ENCODE peak calls at places on chromosomes 13 and 19, in ten cellular contexts. N is thoracic aorta; Z is left colon; G is pancreas; M is stimulated activated CD4-positive, alpha-beta T cell treated with anti-CD3 and anti-CD28 coated beads, Interleukin-4, amount 100 ng/mL, for 24 hours; J is astrocyte of the cerebellum; P is type B pancreatic cell; H is KBM-7; A is EH; X is Ammon's horn. F is an unnamed sample.

GRCh38 chr19:17447704-17448189 is 721 bp downstream of the TMEM221 start:
- DNase-seq in N (no peak), Z (no peak), X (no peak), M (no peak), A (no peak), P (no peak), H (peak), G (no peak), J (no peak), F (no peak)

GRCh38 chr13:77565635-77566034 is 30.1 kb downstream of the SCEL start:
- DNase-seq in H (peak), A (peak), J (peak), G (no peak), P (no peak), M (no peak), N (no peak), Z (no peak), X (peak), F (no peak)

GRCh38 chr19:28878862-28879566 is 333.9 kb downstream of the UQCRFS1 start:
- DNase-seq in N (peak), G (peak), X (peak), M (peak), J (peak), H (peak), A (peak), P (no peak), Z (peak), F (no peak)

GRCh38 chr13:80679423-80679822 is 338.5 kb upstream of the SPRY2 start:
- DNase-seq in G (no peak), Z (no peak), X (no peak), P (no peak), A (no peak), N (no peak), M (no peak), H (no peak), J (no peak), F (no peak)

GRCh38 chr13:44810067-44810840 is 179.0 kb downstream of the NUFIP1 start:
- DNase-seq in M (no peak), H (no peak), Z (peak), N (no peak), P (no peak), J (no peak), A (peak), G (no peak), X (peak), F (no peak)

GRCh38 chr13:60765700-60766411 is 368.8 kb downstream of the TDRD3 start:
- DNase-seq in G (no peak), M (no peak), J (peak), X (peak), H (no peak), P (no peak), A (no peak), Z (no peak), N (no peak), F (no peak)

GRCh38 chr13:30832845-30833332 is 73.2 kb upstream of the MEDAG start:
- DNase-seq in H (no peak), P (peak), G (peak), J (no peak), Z (peak), M (peak), N (no peak), A (peak), X (no peak), F (peak)

GRCh38 chr13:95573226-95573625 is 20.7 kb downstream of the CLDN10 start:
- DNase-seq in M (no peak), P (no peak), N (no peak), H (no peak), G (no peak), J (no peak), A (peak), Z (no peak), X (no peak), F (peak)

GRCh38 chr13:26132756-26133155 is 80.9 kb upstream of the SHISA2 start:
- DNase-seq in G (no peak), M (no peak), Z (no peak), X (peak), A (peak), H (peak), N (no peak), J (no peak), P (no peak), F (no peak)

GRCh38 chr13:28181413-28181812 is 43.1 kb downstream of the PAN3 start:
- DNase-seq in N (no peak), J (no peak), M (no peak), P (no peak), A (peak), X (no peak), G (no peak), H (no peak), Z (no peak), F (no peak)

GRCh38 chr19:56942749-56943148 is 102.2 kb upstream of the PEG3 start:
- DNase-seq in M (no peak), G (peak), P (peak), Z (peak), J (no peak), H (no peak), A (no peak), N (no peak), X (no peak), F (peak)

GRCh38 chr13:27194895-27195764 is 23.5 kb upstream of the USP12 start:
- DNase-seq in A (peak), N (no peak), Z (no peak), P (no peak), J (peak), M (no peak), H (peak), X (no peak), G (no peak), F (no peak)

GRCh38 chr13:83219832-83220231 is 662.4 kb downstream of the SLITRK1 start:
- DNase-seq in P (no peak), J (no peak), Z (no peak), N (no peak), X (no peak), G (no peak), A (no peak), M (no peak), H (no peak), F (no peak)

F was measured in RWPE2.